ENCODE peak calls at places on chromosomes 11 and 22, in eight cellular contexts. F, X, S, G, H, Z, J and I are unnamed samples.

GRCh38 chr11:67371549-67372231 is 1.7 kb downstream of the CLCF1 start:
- DNase-seq in S (no peak), X (no peak), F (no peak), Z (no peak), H (no peak), G (no peak), J (no peak), I (peak)

GRCh38 chr22:44701824-44702478 is at the start of gene PRR5:
- DNase-seq in G (peak), J (peak), X (peak), Z (peak), S (peak), H (peak), F (peak), I (peak)

GRCh38 chr11:88320149-88320559 is 17.4 kb downstream of the CTSC start:
- DNase-seq in H (no peak), X (no peak), J (no peak), F (no peak), S (no peak), G (no peak), Z (no peak), I (no peak)

GRCh38 chr11:106331163-106331562 is 253.7 kb downstream of the AASDHPPT start:
- DNase-seq in F (no peak), J (no peak), X (no peak), S (no peak), G (no peak), Z (no peak), H (no peak), I (no peak)

GRCh38 chr11:19810852-19811251 is 98.2 kb downstream of the NAV2 start:
- DNase-seq in J (no peak), H (no peak), F (no peak), Z (no peak), S (no peak), X (no peak), G (no peak), I (no peak)

GRCh38 chr22:25749420-25750169 is 7.6 kb downstream of the MYO18B start:
- DNase-seq in J (no peak), Z (no peak), X (no peak), S (no peak), G (no peak), F (no peak), H (no peak), I (peak)

GRCh38 chr22:20393705-20394476 is at the start of gene ZNF74:
- DNase-seq in J (peak), Z (peak), G (peak), F (peak), H (peak), X (peak), S (peak), I (peak)

GRCh38 chr11:95499516-95500135 is 268.6 kb upstream of the SESN3 start:
- DNase-seq in H (no peak), S (no peak), F (no peak), G (no peak), X (no peak), J (no peak), Z (no peak), I (no peak)

GRCh38 chr11:20337526-20338154 is 25.9 kb upstream of the HTATIP2 start:
- DNase-seq in G (no peak), H (no peak), Z (no peak), J (no peak), X (peak), S (peak), F (no peak), I (peak)

GRCh38 chr11:97847730-97848129 is 1173.0 kb upstream of the CNTN5 start:
- DNase-seq in F (no peak), J (no peak), Z (no peak), X (no peak), H (no peak), S (no peak), G (no peak), I (no peak)

GRCh38 chr22:38870791-38871359 is 1.1 kb downstream of the CBX6 start:
- DNase-seq in H (peak), F (no peak), X (peak), G (peak), Z (no peak), J (no peak), S (no peak), I (peak)

GRCh38 chr11:77126861-77127673 is 979 bp upstream of the MYO7A start:
- DNase-seq in J (peak), F (peak), Z (peak), S (peak), G (no peak), X (peak), H (peak), I (peak)

GRCh38 chr11:7639643-7640025 is 33.7 kb downstream of the CYB5R2 start:
- DNase-seq in Z (no peak), G (no peak), J (no peak), S (no peak), F (no peak), H (no peak), X (no peak), I (no peak)

GRCh38 chr11:112725636-112726035 is 235.6 kb upstream of the NCAM1 start:
- DNase-seq in J (no peak), F (no peak), H (no peak), X (no peak), S (no peak), G (no peak), Z (no peak), I (no peak)